ENCODE peak calls at places on chromosomes 4 and X, in five cellular contexts. C, Y, A, W and M are unnamed samples.

GRCh38 chr4:7419961-7420660 is 14.6 kb downstream of the PSAPL1 start:
- DNase-seq in C (no peak), Y (no peak), A (peak; percentile 47), W (peak; percentile 15), M (no peak)

GRCh38 chr4:25401066-25401465 is 24.0 kb downstream of the ANAPC4 start:
- DNase-seq in C (no peak), Y (no peak), A (no peak), W (no peak), M (no peak)

GRCh38 chr4:74473155-74473811 is 28.3 kb downstream of the AREG start:
- DNase-seq in C (no peak), Y (peak; percentile 78), A (no peak), W (no peak), M (no peak)

GRCh38 chr4:114654607-114655006 is 56.0 kb downstream of the UGT8 start:
- DNase-seq in C (no peak), Y (no peak), A (no peak), W (no peak), M (no peak)

GRCh38 chrX:4844376-4844775 is 1130.9 kb upstream of the PRKX start:
- DNase-seq in C (no peak), Y (no peak), A (no peak), W (no peak), M (no peak)

GRCh38 chrX:141341743-141342142 is 99.4 kb upstream of the SPANXC start:
- DNase-seq in C (no peak), Y (no peak), A (no peak), W (no peak), M (no peak)

GRCh38 chr4:6389426-6389825 is 83.0 kb downstream of the PPP2R2C start:
- DNase-seq in C (no peak), Y (no peak), A (no peak), W (no peak), M (no peak)

GRCh38 chrX:134520860-134521390 is 61.0 kb downstream of the HPRT1 start:
- DNase-seq in C (no peak), Y (no peak), A (no peak), W (peak; percentile 5), M (no peak)

GRCh38 chr4:2290488-2290887 is 28.6 kb upstream of the MXD4 start:
- DNase-seq in C (no peak), Y (no peak), A (no peak), W (no peak), M (peak; percentile 43)